ENCODE peak calls at places on chromosome 11, in six cellular contexts. H is activated effector memory CD4-positive, alpha-beta T cell treated with anti-CD3 and anti-CD28 coated beads, Interleukin-2, amount 50 U/mL, for 16 hours; W is iris pigment epithelial cell; B is activated CD8-positive, alpha-beta memory T cell treated with anti-CD3 and anti-CD28 coated beads for 48 hours; A is NCI-H82; X is anterior cingulate cortex. I is an unnamed sample.

GRCh38 chr11:69444381-69445130 is 36.9 kb upstream of the LINC01488 start:
- DNase-seq in H (no peak), W (peak), B (no peak), A (no peak), X (no peak), I (peak)

GRCh38 chr11:17395978-17396377 is 7.5 kb upstream of the KCNJ11 start:
- DNase-seq in H (peak), W (no peak), B (no peak), A (no peak), X (no peak), I (no peak)

GRCh38 chr11:75352417-75353206 is 1.2 kb upstream of the ARRB1 start:
- DNase-seq in H (peak), W (no peak), B (no peak), A (no peak), X (no peak), I (no peak)

GRCh38 chr11:110878513-110878912 is 166.3 kb upstream of the ARHGAP20 start:
- DNase-seq in H (no peak), W (peak), B (no peak), A (no peak), X (no peak), I (no peak)

GRCh38 chr11:16030664-16031063 is 325.7 kb downstream of the SOX6 start:
- DNase-seq in H (no peak), W (no peak), B (no peak), A (peak), X (no peak), I (no peak)

GRCh38 chr11:83819936-83820549 is 533.9 kb upstream of the CCDC90B start:
- DNase-seq in H (no peak), W (peak), B (no peak), A (peak), X (no peak), I (peak)

GRCh38 chr11:9231848-9232177 is 33.3 kb downstream of the DENND5A start:
- DNase-seq in H (no peak), W (peak), B (no peak), A (no peak), X (no peak), I (no peak)

GRCh38 chr11:101666916-101667315 is 83.1 kb upstream of the TRPC6 start:
- DNase-seq in H (no peak), W (no peak), B (no peak), A (no peak), X (no peak), I (no peak)

GRCh38 chr11:116373107-116373506 is 399.7 kb downstream of the BUD13 start:
- DNase-seq in H (no peak), W (no peak), B (no peak), A (peak), X (peak), I (no peak)

GRCh38 chr11:130162733-130163132 is 3.2 kb downstream of the ST14 start:
- DNase-seq in H (no peak), W (peak), B (no peak), A (no peak), X (no peak), I (no peak)

GRCh38 chr11:32279672-32280071 is 155.7 kb downstream of the WT1 start:
- DNase-seq in H (no peak), W (no peak), B (no peak), A (peak), X (no peak), I (no peak)

GRCh38 chr11:86069408-86070086 is 663 bp upstream of the PICALM start:
- DNase-seq in H (no peak), W (peak), B (no peak), A (peak), X (peak), I (peak)

GRCh38 chr11:33435201-33435600 is 178.0 kb downstream of the HIPK3 start:
- DNase-seq in H (no peak), W (no peak), B (no peak), A (no peak), X (no peak), I (no peak)

GRCh38 chr11:70305501-70305900 is 35.0 kb downstream of the PPFIA1 start:
- DNase-seq in H (peak), W (no peak), B (no peak), A (no peak), X (no peak), I (no peak)

GRCh38 chr11:126988655-126989054 is 11.9 kb downstream of the KIRREL3 start:
- DNase-seq in H (no peak), W (no peak), B (no peak), A (no peak), X (no peak), I (no peak)

I was measured in AG04449.